ENCODE peak calls at places on chromosomes 2 and 18, in eight cellular contexts. O, V, F, H, J, E, M and Q are unnamed samples. For H3K36me3, the result is how much of the 10 kb centered on the place peaks cover.

GRCh38 chr2:128438586-128438985 is 119.9 kb upstream of the HS6ST1 start:
- DNase-seq in O (no peak), V (peak), F (no peak), H (no peak), J (peak), E (no peak), M (no peak), Q (no peak)

GRCh38 chr2:2788076-2788475 is 457.0 kb upstream of the MYT1L start:
- DNase-seq in O (peak), V (no peak), F (peak), H (no peak), J (no peak), E (no peak), M (no peak), Q (no peak)

GRCh38 chr18:4125246-4125938 is 329.7 kb downstream of the DLGAP1 start:
- DNase-seq in O (peak), V (no peak), F (peak), H (no peak), J (no peak), E (no peak), M (no peak), Q (peak)

GRCh38 chr18:79458131-79458838 is 62.6 kb downstream of the NFATC1 start:
- DNase-seq in O (no peak), V (peak), F (no peak), H (no peak), J (peak), E (no peak), M (peak), Q (peak)

GRCh38 chr2:212609499-212609898 is 70.9 kb upstream of the ERBB4 start:
- DNase-seq in O (no peak), V (no peak), F (no peak), H (no peak), J (no peak), E (no peak), M (no peak), Q (no peak)

GRCh38 chr2:48065096-48065495 is 158.8 kb upstream of the FBXO11 start:
- DNase-seq in O (no peak), V (no peak), F (no peak), H (no peak), J (no peak), E (no peak), M (no peak), Q (no peak)

GRCh38 chr2:6526093-6526824 is 339.4 kb downstream of the CMPK2 start:
- DNase-seq in O (peak), V (no peak), F (peak), H (no peak), J (no peak), E (no peak), M (no peak), Q (no peak)

GRCh38 chr2:153455403-153455802 is 23.2 kb downstream of the RPRM start:
- DNase-seq in O (no peak), V (no peak), F (peak), H (no peak), J (no peak), E (no peak), M (no peak), Q (no peak)

GRCh38 chr2:96103388-96103705 is 13.0 kb downstream of the ADRA2B start:
- DNase-seq in O (no peak), V (no peak), F (no peak), H (no peak), J (no peak), E (no peak), M (peak), Q (no peak)

GRCh38 chr2:27494944-27495554 is at the start of gene FNDC4:
- DNase-seq in O (peak), V (peak), F (peak), H (peak), J (peak), E (no peak), M (peak), Q (no peak)

GRCh38 chr2:128177315-128177714 is 86.3 kb downstream of the UGGT1 start:
- DNase-seq in O (no peak), V (no peak), F (no peak), H (no peak), J (no peak), E (no peak), M (no peak), Q (no peak)

GRCh38 chr18:1292167-1292566 is 387.5 kb downstream of the ADCYAP1 start:
- DNase-seq in O (no peak), V (no peak), F (no peak), H (no peak), J (no peak), E (no peak), M (no peak), Q (no peak)

GRCh38 chr18:7846315-7846714 is 279.2 kb downstream of the PTPRM start:
- DNase-seq in O (no peak), V (no peak), F (no peak), H (no peak), J (no peak), E (no peak), M (no peak), Q (no peak)

GRCh38 chr2:168639501-168639900 is 162.9 kb upstream of the NOSTRIN start:
- DNase-seq in O (peak), V (peak), F (peak), H (no peak), J (peak), E (no peak), M (peak), Q (peak)

GRCh38 chr2:98453531-98453930 is 8.9 kb downstream of the INPP4A start:
- DNase-seq in O (no peak), V (no peak), F (no peak), H (no peak), J (peak), E (no peak), M (no peak), Q (no peak)

GRCh38 chr2:98454500-98455235 is 10.0 kb downstream of the INPP4A start:
- DNase-seq in O (no peak), V (no peak), F (no peak), H (no peak), J (peak), E (no peak), M (no peak), Q (no peak)

GRCh38 chr2:98455494-98455976 is 10.9 kb downstream of the INPP4A start:
- DNase-seq in O (no peak), V (no peak), F (no peak), H (no peak), J (peak), E (no peak), M (no peak), Q (no peak)

GRCh38 chr2:98452396-98453027 is 7.9 kb downstream of the INPP4A start:
- DNase-seq in O (no peak), V (no peak), F (no peak), H (no peak), J (no peak), E (no peak), M (no peak), Q (no peak)

DNA sequence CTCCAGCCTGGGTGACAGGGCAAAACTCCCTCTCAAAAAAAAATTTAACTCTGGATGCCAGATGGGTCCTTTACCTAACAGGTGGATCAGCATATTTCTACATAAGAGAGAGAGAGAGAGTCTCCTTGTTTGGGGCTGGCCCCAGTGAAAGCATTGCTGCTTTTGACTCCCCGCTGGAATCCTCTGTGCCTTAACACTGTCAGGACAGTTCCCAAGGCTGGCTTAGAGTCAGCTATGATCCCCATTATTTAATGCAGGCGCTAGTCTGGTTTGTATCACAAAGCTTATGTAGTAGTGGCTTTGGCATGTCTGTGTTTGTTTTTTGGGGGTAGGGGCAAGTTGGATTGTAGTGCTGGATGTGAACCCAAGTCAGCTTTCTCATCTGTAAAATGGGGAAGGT is 9.4 kb downstream of the INPP4A start:
- DNase-seq in O (no peak), V (no peak), F (no peak), H (no peak), J (peak), E (no peak), M (no peak), Q (no peak)
- H3K27ac ChIP-seq in O (no peak), V (no peak), F (no peak), H (peak), J (no peak), E (no peak), M (no peak), Q (no peak)

DNA sequence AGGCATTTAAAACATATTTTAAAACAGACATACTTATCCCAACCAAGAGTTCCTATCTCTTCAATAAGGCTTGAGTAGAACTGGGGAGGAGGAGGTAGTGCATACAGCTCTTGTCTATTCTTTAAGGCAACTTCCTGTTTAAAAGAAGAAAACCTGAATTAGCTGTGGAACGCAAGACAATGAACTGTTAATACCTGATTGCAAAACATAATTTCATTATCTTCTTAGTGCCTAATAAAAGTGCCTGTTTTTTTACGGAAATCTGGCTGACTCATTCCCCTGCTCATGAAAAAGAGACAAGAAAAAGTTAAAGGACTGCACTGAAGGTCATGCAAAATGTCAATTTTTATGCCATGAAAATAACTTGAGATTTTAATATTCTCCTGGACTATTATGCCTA is 19.2 kb downstream of the FANCL start:
- DNase-seq in O (peak), V (no peak), F (no peak), H (no peak), J (no peak), E (no peak), M (no peak), Q (no peak)
- H3K36me3 ChIP-seq in O (under half), V (under half), F (under half), H (under half), J (under half), E (under half), M (under half), Q (under half)

GRCh38 chr2:176368349-176368748 is 99.1 kb downstream of the MTX2 start:
- DNase-seq in O (no peak), V (no peak), F (no peak), H (no peak), J (no peak), E (no peak), M (no peak), Q (no peak)

GRCh38 chr2:176364578-176364977 is 95.3 kb downstream of the MTX2 start:
- DNase-seq in O (no peak), V (no peak), F (no peak), H (no peak), J (no peak), E (no peak), M (no peak), Q (no peak)

GRCh38 chr2:176370423-176370822 is 101.2 kb downstream of the MTX2 start:
- DNase-seq in O (no peak), V (no peak), F (no peak), H (no peak), J (no peak), E (no peak), M (no peak), Q (no peak)
- H3K27ac ChIP-seq in O (no peak), V (no peak), F (no peak), H (no peak), J (no peak), E (no peak), M (no peak), Q (no peak)

GRCh38 chr2:210428415-210429179 is 48.0 kb downstream of the LANCL1 start:
- DNase-seq in O (no peak), V (no peak), F (no peak), H (no peak), J (no peak), E (no peak), M (no peak), Q (no peak)
- H3K36me3 ChIP-seq in O (under half), V (under half), F (under half), H (under half), J (under half), E (under half), M (under half), Q (under half)

GRCh38 chr2:157311706-157312105 is 13.9 kb downstream of the ERMN start:
- DNase-seq in O (no peak), V (no peak), F (no peak), H (no peak), J (no peak), E (no peak), M (no peak), Q (no peak)

GRCh38 chr2:157315901-157316300 is 9.7 kb downstream of the ERMN start:
- DNase-seq in O (no peak), V (no peak), F (no peak), H (no peak), J (no peak), E (no peak), M (no peak), Q (no peak)

GRCh38 chr2:157307021-157307420 is 18.6 kb downstream of the ERMN start:
- DNase-seq in O (peak), V (no peak), F (no peak), H (no peak), J (no peak), E (no peak), M (no peak), Q (no peak)

GRCh38 chr2:157318884-157319283 is 6.7 kb downstream of the ERMN start:
- DNase-seq in O (no peak), V (no peak), F (no peak), H (no peak), J (no peak), E (no peak), M (no peak), Q (no peak)

DNA sequence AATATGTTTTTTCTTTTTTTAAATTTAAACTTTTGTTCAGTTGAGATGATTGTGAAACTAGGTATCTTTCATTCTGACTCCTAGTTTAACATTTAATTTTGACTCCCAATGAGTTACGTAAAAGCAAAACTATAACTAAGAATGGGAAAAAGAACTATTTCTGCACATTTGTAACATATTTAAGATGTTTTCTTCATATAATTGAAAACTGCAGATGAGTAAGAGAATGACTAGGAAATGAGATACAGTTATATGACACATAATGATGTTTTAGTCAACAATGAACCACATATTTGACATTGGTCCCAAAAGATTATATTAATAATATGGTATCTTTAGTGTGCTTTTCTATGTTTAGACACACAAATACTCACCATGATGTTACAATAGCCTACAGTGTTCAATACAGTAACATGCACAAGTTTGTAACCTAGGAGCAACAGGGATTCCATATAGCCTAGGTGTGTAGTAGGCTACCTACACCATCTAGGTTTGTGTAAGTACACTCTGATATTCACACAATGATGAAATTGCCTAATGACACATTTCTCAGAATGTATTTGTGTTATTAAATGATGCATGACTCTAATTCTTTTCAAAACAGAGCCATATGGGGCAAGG is 12.6 kb downstream of the ERMN start:
- DNase-seq in O (no peak), V (no peak), F (no peak), H (no peak), J (no peak), E (no peak), M (no peak), Q (no peak)
- H3K27ac ChIP-seq in O (no peak), V (no peak), F (no peak), H (no peak), J (no peak), E (no peak), M (no peak), Q (no peak)

GRCh38 chr2:85550476-85550875 is 10.8 kb downstream of the GGCX start:
- DNase-seq in O (no peak), V (peak), F (no peak), H (no peak), J (peak), E (no peak), M (no peak), Q (no peak)
- H3K36me3 ChIP-seq in O (half or more), V (half or more), F (under half), H (under half), J (half or more), E (half or more), M (under half), Q (under half)

DNA sequence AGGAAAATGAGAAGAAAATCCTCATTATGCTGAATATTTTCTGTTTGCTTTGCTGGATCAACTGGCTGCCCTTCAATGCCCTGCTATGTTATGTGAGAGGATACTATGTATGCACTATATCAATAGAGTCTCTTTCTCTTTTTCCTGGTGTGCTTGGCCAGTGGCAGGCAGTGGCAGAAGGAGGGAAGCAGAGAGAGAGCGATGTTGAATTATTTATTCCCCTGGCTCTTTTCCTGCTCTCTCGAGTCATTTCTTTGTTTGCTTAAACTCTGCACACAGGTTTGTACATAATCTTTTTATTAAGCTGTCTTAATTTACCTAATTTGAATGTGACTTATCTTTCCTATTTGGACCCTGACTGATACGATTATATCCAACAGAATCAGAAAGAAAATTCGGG is 1727.3 kb downstream of the SUCLG1 start:
- DNase-seq in O (no peak), V (no peak), F (no peak), H (no peak), J (no peak), E (no peak), M (no peak), Q (no peak)
- H3K27ac ChIP-seq in O (no peak), V (no peak), F (no peak), H (no peak), J (no peak), E (no peak), M (no peak), Q (no peak)

GRCh38 chr2:217832987-217833386 is 169.8 kb downstream of the TNS1 start:
- DNase-seq in O (no peak), V (no peak), F (no peak), H (no peak), J (no peak), E (no peak), M (peak), Q (peak)

GRCh38 chr2:217832115-217832514 is 170.7 kb downstream of the TNS1 start:
- DNase-seq in O (no peak), V (no peak), F (no peak), H (no peak), J (no peak), E (no peak), M (peak), Q (peak)

GRCh38 chr2:217834744-217835513 is 167.9 kb downstream of the TNS1 start:
- DNase-seq in O (no peak), V (no peak), F (no peak), H (no peak), J (no peak), E (no peak), M (no peak), Q (peak)

GRCh38 chr2:217834057-217834620 is 168.7 kb downstream of the TNS1 start:
- DNase-seq in O (no peak), V (no peak), F (no peak), H (no peak), J (no peak), E (no peak), M (peak), Q (peak)

GRCh38 chr2:217833439-217833838 is 169.4 kb downstream of the TNS1 start:
- DNase-seq in O (no peak), V (no peak), F (no peak), H (no peak), J (no peak), E (no peak), M (peak), Q (no peak)
- H3K36me3 ChIP-seq in O (under half), V (half or more), F (under half), H (under half), J (half or more), E (half or more), M (half or more), Q (half or more)